ENCODE peak calls at places on chromosome X, in eight cellular contexts. One of them, this sample, is unnamed. For H3K9me3 and H3K4me1, the result is how much of the 10 kb centered on the place peaks cover.

GRCh38 chrX:78944351-78944750 is 840 bp upstream of the P2RY10 start:
- DNase-seq in SK-N-SH: no peak
- DNase-seq in Karpas-422: no peak
- DNase-seq in HCT116: no peak
- DNase-seq in IMR-90: no peak
- DNase-seq in GM23248: no peak
- DNase-seq in hepatocyte: no peak
- DNase-seq in MM.1S: no peak
- DNase-seq in this sample: no peak

GRCh38 chrX:37349131-37350033 is at the start of gene PRRG1:
- DNase-seq in SK-N-SH: peak
- DNase-seq in Karpas-422: no peak
- DNase-seq in HCT116: peak
- DNase-seq in IMR-90: peak
- DNase-seq in GM23248: peak
- DNase-seq in hepatocyte: peak
- DNase-seq in MM.1S: peak
- DNase-seq in this sample: no peak

GRCh38 chrX:997631-998137 is 214.8 kb downstream of the CRLF2 start:
- DNase-seq in SK-N-SH: no peak
- DNase-seq in Karpas-422: no peak
- DNase-seq in HCT116: no peak
- DNase-seq in IMR-90: no peak
- DNase-seq in GM23248: no peak
- DNase-seq in hepatocyte: no peak
- DNase-seq in MM.1S: no peak
- DNase-seq in this sample: no peak

GRCh38 chrX:29661290-29661689 is 554.1 kb upstream of the MAGEB2 start:
- DNase-seq in SK-N-SH: no peak
- DNase-seq in Karpas-422: no peak
- DNase-seq in HCT116: no peak
- DNase-seq in IMR-90: peak
- DNase-seq in GM23248: peak
- DNase-seq in hepatocyte: no peak
- DNase-seq in MM.1S: no peak
- DNase-seq in this sample: peak

GRCh38 chrX:128517691-128518090 is 465.5 kb upstream of the ACTRT1 start:
- DNase-seq in SK-N-SH: no peak
- DNase-seq in Karpas-422: no peak
- DNase-seq in HCT116: no peak
- DNase-seq in IMR-90: no peak
- DNase-seq in GM23248: no peak
- DNase-seq in hepatocyte: no peak
- DNase-seq in MM.1S: no peak
- DNase-seq in this sample: no peak

GRCh38 chrX:13432776-13433605 is 113.1 kb upstream of the ATXN3L start:
- DNase-seq in SK-N-SH: no peak
- DNase-seq in Karpas-422: no peak
- DNase-seq in HCT116: no peak
- DNase-seq in IMR-90: peak
- DNase-seq in GM23248: peak
- DNase-seq in hepatocyte: peak
- DNase-seq in MM.1S: no peak
- DNase-seq in this sample: no peak

GRCh38 chrX:96407501-96407900 is 277.1 kb upstream of the DIAPH2 start:
- DNase-seq in SK-N-SH: no peak
- DNase-seq in Karpas-422: no peak
- DNase-seq in HCT116: no peak
- DNase-seq in IMR-90: peak
- DNase-seq in GM23248: peak
- DNase-seq in hepatocyte: peak
- DNase-seq in MM.1S: no peak
- DNase-seq in this sample: no peak

GRCh38 chrX:103878466-103879151 is 46.6 kb upstream of the RAB9B start:
- DNase-seq in SK-N-SH: no peak
- DNase-seq in Karpas-422: no peak
- DNase-seq in HCT116: peak
- DNase-seq in IMR-90: peak
- DNase-seq in GM23248: peak
- DNase-seq in hepatocyte: peak
- DNase-seq in MM.1S: no peak
- DNase-seq in this sample: peak

GRCh38 chrX:29274517-29274916 is 687.3 kb downstream of the IL1RAPL1 start:
- DNase-seq in SK-N-SH: no peak
- DNase-seq in Karpas-422: no peak
- DNase-seq in HCT116: no peak
- DNase-seq in IMR-90: no peak
- DNase-seq in GM23248: no peak
- DNase-seq in hepatocyte: no peak
- DNase-seq in MM.1S: no peak
- DNase-seq in this sample: no peak

GRCh38 chrX:57573754-57574153 is 18.1 kb upstream of the ZXDB start:
- DNase-seq in SK-N-SH: no peak
- DNase-seq in Karpas-422: peak
- DNase-seq in HCT116: no peak
- DNase-seq in IMR-90: peak
- DNase-seq in GM23248: peak
- DNase-seq in hepatocyte: no peak
- DNase-seq in MM.1S: peak
- DNase-seq in this sample: no peak

GRCh38 chrX:37509349-37509748 is 62.1 kb upstream of the LANCL3 start:
- DNase-seq in SK-N-SH: no peak
- DNase-seq in Karpas-422: peak
- DNase-seq in HCT116: no peak
- DNase-seq in IMR-90: no peak
- DNase-seq in GM23248: peak
- DNase-seq in hepatocyte: peak
- DNase-seq in MM.1S: peak
- DNase-seq in this sample: no peak

GRCh38 chrX:121641560-121641959 is 594.1 kb downstream of the GLUD2 start:
- DNase-seq in SK-N-SH: no peak
- DNase-seq in Karpas-422: no peak
- DNase-seq in HCT116: no peak
- DNase-seq in IMR-90: peak
- DNase-seq in GM23248: peak
- DNase-seq in hepatocyte: no peak
- DNase-seq in MM.1S: no peak
- DNase-seq in this sample: no peak

GRCh38 chrX:14489437-14489836 is 39.9 kb upstream of the GLRA2 start:
- DNase-seq in SK-N-SH: no peak
- DNase-seq in Karpas-422: no peak
- DNase-seq in HCT116: no peak
- DNase-seq in IMR-90: no peak
- DNase-seq in GM23248: no peak
- DNase-seq in hepatocyte: no peak
- DNase-seq in MM.1S: no peak
- DNase-seq in this sample: no peak

GRCh38 chrX:17030580-17031285 is 84.3 kb downstream of the REPS2 start:
- DNase-seq in SK-N-SH: no peak
- DNase-seq in Karpas-422: no peak
- DNase-seq in HCT116: no peak
- DNase-seq in IMR-90: no peak
- DNase-seq in GM23248: no peak
- DNase-seq in hepatocyte: no peak
- DNase-seq in MM.1S: no peak
- DNase-seq in this sample: no peak

GRCh38 chrX:47796433-47796906 is 40.2 kb upstream of the ZNF81 start:
- DNase-seq in SK-N-SH: no peak
- DNase-seq in Karpas-422: no peak
- DNase-seq in HCT116: no peak
- DNase-seq in IMR-90: peak
- DNase-seq in GM23248: peak
- DNase-seq in hepatocyte: no peak
- DNase-seq in MM.1S: no peak
- DNase-seq in this sample: no peak

GRCh38 chrX:13791559-13791958 is 25.3 kb downstream of the GPM6B start:
- DNase-seq in SK-N-SH: no peak
- DNase-seq in Karpas-422: no peak
- DNase-seq in HCT116: no peak
- DNase-seq in IMR-90: no peak
- DNase-seq in GM23248: no peak
- DNase-seq in hepatocyte: no peak
- DNase-seq in MM.1S: no peak
- DNase-seq in this sample: no peak

GRCh38 chrX:39981946-39982345 is 115.8 kb downstream of the BCOR start:
- DNase-seq in SK-N-SH: no peak
- DNase-seq in Karpas-422: no peak
- DNase-seq in HCT116: no peak
- DNase-seq in IMR-90: no peak
- DNase-seq in GM23248: no peak
- DNase-seq in hepatocyte: no peak
- DNase-seq in MM.1S: no peak
- DNase-seq in this sample: no peak

GRCh38 chrX:145687707-145688106 is 129.9 kb upstream of the SLITRK2 start:
- DNase-seq in SK-N-SH: no peak
- DNase-seq in Karpas-422: no peak
- DNase-seq in HCT116: no peak
- DNase-seq in IMR-90: no peak
- DNase-seq in GM23248: no peak
- DNase-seq in hepatocyte: no peak
- DNase-seq in MM.1S: no peak
- DNase-seq in this sample: no peak

GRCh38 chrX:104343408-104344129 is 88.8 kb upstream of the ESX1 start:
- DNase-seq in SK-N-SH: peak
- DNase-seq in Karpas-422: peak
- DNase-seq in HCT116: peak
- DNase-seq in IMR-90: peak
- DNase-seq in GM23248: peak
- DNase-seq in hepatocyte: peak
- DNase-seq in MM.1S: peak
- DNase-seq in this sample: no peak

GRCh38 chrX:84340981-84341380 is 153.0 kb upstream of the RPS6KA6 start:
- DNase-seq in SK-N-SH: no peak
- DNase-seq in Karpas-422: no peak
- DNase-seq in HCT116: no peak
- DNase-seq in IMR-90: peak
- DNase-seq in GM23248: peak
- DNase-seq in hepatocyte: no peak
- DNase-seq in MM.1S: no peak
- DNase-seq in this sample: no peak

GRCh38 chrX:87338510-87338909 is 179.1 kb upstream of the KLHL4 start:
- DNase-seq in SK-N-SH: no peak
- DNase-seq in Karpas-422: peak
- DNase-seq in HCT116: no peak
- DNase-seq in IMR-90: peak
- DNase-seq in GM23248: peak
- DNase-seq in hepatocyte: peak
- DNase-seq in MM.1S: peak
- DNase-seq in this sample: no peak

GRCh38 chrX:45233541-45233940 is 32.9 kb upstream of the DIPK2B start:
- DNase-seq in SK-N-SH: no peak
- DNase-seq in Karpas-422: no peak
- DNase-seq in HCT116: no peak
- DNase-seq in IMR-90: no peak
- DNase-seq in GM23248: peak
- DNase-seq in hepatocyte: no peak
- DNase-seq in MM.1S: no peak
- DNase-seq in this sample: no peak

GRCh38 chrX:75038925-75039324 is 113.7 kb upstream of the NEXMIF start:
- DNase-seq in SK-N-SH: no peak
- DNase-seq in Karpas-422: peak
- DNase-seq in HCT116: peak
- DNase-seq in IMR-90: peak
- DNase-seq in GM23248: peak
- DNase-seq in hepatocyte: no peak
- DNase-seq in MM.1S: no peak
- DNase-seq in this sample: no peak
- H3K9me3 ChIP-seq in SK-N-SH: under half
- H3K9me3 ChIP-seq in Karpas-422: under half
- H3K9me3 ChIP-seq in HCT116: under half
- H3K9me3 ChIP-seq in IMR-90: under half
- H3K9me3 ChIP-seq in GM23248: under half
- H3K9me3 ChIP-seq in hepatocyte: under half
- H3K9me3 ChIP-seq in MM.1S: under half
- H3K9me3 ChIP-seq in this sample: under half

GRCh38 chrX:46574337-46574940 is 874 bp downstream of the CHST7 start:
- DNase-seq in SK-N-SH: peak
- DNase-seq in Karpas-422: no peak
- DNase-seq in HCT116: no peak
- DNase-seq in IMR-90: no peak
- DNase-seq in GM23248: peak
- DNase-seq in hepatocyte: no peak
- DNase-seq in MM.1S: peak
- DNase-seq in this sample: no peak
- H3K4me2 ChIP-seq in SK-N-SH: peak
- H3K4me2 ChIP-seq in Karpas-422: peak
- H3K4me2 ChIP-seq in HCT116: peak
- H3K4me2 ChIP-seq in IMR-90: peak
- H3K4me2 ChIP-seq in GM23248: peak
- H3K4me2 ChIP-seq in hepatocyte: peak
- H3K4me2 ChIP-seq in MM.1S: peak
- H3K4me2 ChIP-seq in this sample: peak

GRCh38 chrX:107710617-107711391 is 64.8 kb downstream of the TSC22D3 start:
- DNase-seq in SK-N-SH: no peak
- DNase-seq in Karpas-422: peak
- DNase-seq in HCT116: peak
- DNase-seq in IMR-90: peak
- DNase-seq in GM23248: peak
- DNase-seq in hepatocyte: peak
- DNase-seq in MM.1S: peak
- DNase-seq in this sample: no peak
- H3K4me1 ChIP-seq in SK-N-SH: under half
- H3K4me1 ChIP-seq in Karpas-422: half or more
- H3K4me1 ChIP-seq in HCT116: under half
- H3K4me1 ChIP-seq in IMR-90: under half
- H3K4me1 ChIP-seq in GM23248: under half
- H3K4me1 ChIP-seq in hepatocyte: under half
- H3K4me1 ChIP-seq in MM.1S: under half
- H3K4me1 ChIP-seq in this sample: under half

GRCh38 chrX:2220296-2220695 is 280.5 kb downstream of the DHRSX start:
- DNase-seq in SK-N-SH: no peak
- DNase-seq in Karpas-422: no peak
- DNase-seq in HCT116: no peak
- DNase-seq in IMR-90: no peak
- DNase-seq in GM23248: no peak
- DNase-seq in hepatocyte: no peak
- DNase-seq in MM.1S: no peak
- DNase-seq in this sample: no peak
- H3K9me3 ChIP-seq in SK-N-SH: under half
- H3K9me3 ChIP-seq in Karpas-422: under half
- H3K9me3 ChIP-seq in HCT116: under half
- H3K9me3 ChIP-seq in IMR-90: under half
- H3K9me3 ChIP-seq in GM23248: under half
- H3K9me3 ChIP-seq in hepatocyte: under half
- H3K9me3 ChIP-seq in MM.1S: under half
- H3K9me3 ChIP-seq in this sample: under half

DNA sequence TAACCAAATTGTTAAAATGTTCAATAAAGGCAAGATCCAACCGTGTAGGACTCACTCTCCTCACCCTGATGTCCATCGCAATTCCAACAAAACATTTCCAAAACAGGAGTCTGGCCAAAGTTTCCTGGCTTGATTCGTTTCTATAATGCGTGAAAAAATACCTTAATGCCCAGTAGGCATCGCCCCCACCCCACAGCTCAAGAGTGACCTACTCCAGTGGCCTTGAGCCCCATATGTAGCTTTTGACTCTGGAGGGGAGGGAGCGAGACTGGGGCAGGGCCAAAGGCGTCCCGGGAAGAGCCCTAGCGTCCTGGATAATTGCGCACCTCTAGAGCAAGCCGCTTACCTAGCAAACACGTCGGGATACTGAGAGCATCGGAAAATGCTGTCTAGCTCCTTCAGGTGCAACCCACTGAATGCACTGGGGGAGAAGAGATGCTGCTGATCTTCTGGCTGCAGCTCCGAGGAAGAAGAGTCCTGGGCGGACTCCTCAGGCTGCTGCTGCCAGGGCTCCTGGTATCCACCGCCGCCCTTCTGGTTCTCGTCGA is 55.6 kb upstream of the NKAP start:
- DNase-seq in SK-N-SH: no peak
- DNase-seq in Karpas-422: no peak
- DNase-seq in HCT116: no peak
- DNase-seq in IMR-90: no peak
- DNase-seq in GM23248: no peak
- DNase-seq in hepatocyte: no peak
- DNase-seq in MM.1S: no peak
- DNase-seq in this sample: no peak
- H3K4me2 ChIP-seq in SK-N-SH: no peak
- H3K4me2 ChIP-seq in Karpas-422: no peak
- H3K4me2 ChIP-seq in HCT116: no peak
- H3K4me2 ChIP-seq in IMR-90: no peak
- H3K4me2 ChIP-seq in GM23248: no peak
- H3K4me2 ChIP-seq in hepatocyte: no peak
- H3K4me2 ChIP-seq in MM.1S: no peak
- H3K4me2 ChIP-seq in this sample: no peak

This sample was measured in keratinocyte.